ENCODE peak calls at places on chromosome 20, in four cellular contexts. X is Panc1, F is coronary artery, U is RWPE1. W is an unnamed sample.

GRCh38 chr20:63564036-63564810 is 9.8 kb downstream of the HELZ2 start:
- DNase-seq in X (no peak), F (no peak), U (no peak), W (no peak)

GRCh38 chr20:7716286-7716972 is 223.8 kb downstream of the HAO1 start:
- DNase-seq in X (no peak), F (no peak), U (no peak), W (no peak)

GRCh38 chr20:9068232-9068781 is 580 bp upstream of the PLCB4 start:
- DNase-seq in X (no peak), F (peak), U (peak), W (no peak)

GRCh38 chr20:2692886-2693285 is 306 bp downstream of the EBF4 start:
- DNase-seq in X (no peak), F (no peak), U (no peak), W (no peak)

GRCh38 chr20:9515761-9516657 is 1.6 kb downstream of the LAMP5 start:
- DNase-seq in X (no peak), F (no peak), U (no peak), W (no peak)

GRCh38 chr20:50172347-50173013 is 18.1 kb upstream of the CEBPB start:
- DNase-seq in X (no peak), F (no peak), U (peak), W (peak)

GRCh38 chr20:35742741-35743523 is 872 bp upstream of the RBM39 start:
- DNase-seq in X (no peak), F (no peak), U (no peak), W (no peak)

GRCh38 chr20:43292221-43292620 is 102.5 kb upstream of the PTPRT start:
- DNase-seq in X (no peak), F (no peak), U (no peak), W (no peak)

GRCh38 chr20:19952392-19952791 is 64.8 kb upstream of the NAA20 start:
- DNase-seq in X (no peak), F (no peak), U (no peak), W (no peak)

GRCh38 chr20:63544241-63544957 is 3.1 kb downstream of the SRMS start:
- DNase-seq in X (no peak), F (no peak), U (no peak), W (no peak)

GRCh38 chr20:50366270-50367103 is 143.7 kb upstream of the PTPN1 start:
- DNase-seq in X (no peak), F (no peak), U (peak), W (peak)

GRCh38 chr20:13231031-13231752 is 10.1 kb downstream of the ISM1 start:
- DNase-seq in X (no peak), F (no peak), U (peak), W (peak)

DNA sequence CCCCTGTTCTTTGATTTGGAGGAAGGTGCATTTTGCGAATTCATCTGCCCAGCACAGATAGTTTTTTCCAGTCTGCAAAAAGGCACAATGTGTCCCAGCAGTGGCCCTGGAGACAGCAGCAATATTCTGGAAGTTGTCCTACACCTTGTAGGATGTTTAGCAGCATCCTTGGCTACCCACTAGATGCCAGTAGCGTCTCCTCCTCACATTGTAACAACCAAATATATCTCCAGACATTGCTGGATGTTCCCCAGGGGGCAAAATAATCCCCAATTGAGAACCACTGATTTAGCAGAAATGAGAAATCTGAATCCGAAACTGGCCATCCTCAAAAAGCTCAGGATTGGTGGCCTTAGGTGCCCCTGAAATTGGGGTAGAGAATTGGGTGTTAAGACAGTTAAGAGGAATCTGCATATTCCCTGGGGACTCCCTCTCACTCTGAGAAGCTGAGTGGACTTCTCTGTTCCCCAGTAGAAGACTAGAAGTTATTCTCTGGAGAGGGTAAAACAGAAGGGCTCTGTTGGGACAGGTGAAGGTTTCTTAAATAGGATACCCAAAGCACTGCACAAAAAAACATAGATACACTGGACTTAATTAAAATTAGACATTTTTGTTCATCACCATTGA is 12.1 kb downstream of the SUN5 start:
- DNase-seq in X (no peak), F (no peak), U (no peak), W (no peak)
- TF ChIP-seq CTCF in X (no peak), F (no peak), U (no peak), W (no peak)

GRCh38 chr20:44948107-44948506 is 12.1 kb downstream of the TOMM34 start:
- DNase-seq in X (no peak), F (no peak), U (no peak), W (no peak)

GRCh38 chr20:44945261-44945660 is 14.9 kb downstream of the TOMM34 start:
- DNase-seq in X (no peak), F (no peak), U (no peak), W (no peak)

GRCh38 chr20:44950368-44950767 is 9.8 kb downstream of the TOMM34 start:
- DNase-seq in X (no peak), F (no peak), U (no peak), W (no peak)

GRCh38 chr20:44946266-44946852 is 13.8 kb downstream of the TOMM34 start:
- DNase-seq in X (no peak), F (no peak), U (no peak), W (no peak)

GRCh38 chr20:44948513-44948912 is 11.7 kb downstream of the TOMM34 start:
- DNase-seq in X (no peak), F (no peak), U (no peak), W (no peak)
- TF ChIP-seq CTCF in X (no peak), F (no peak), U (no peak), W (no peak)

GRCh38 chr20:3752386-3752759 is 15.2 kb downstream of the ADISSP start:
- DNase-seq in X (no peak), F (no peak), U (no peak), W (no peak)

GRCh38 chr20:3751664-3752385 is 15.7 kb downstream of the ADISSP start:
- DNase-seq in X (no peak), F (no peak), U (peak), W (peak)

GRCh38 chr20:3753098-3753497 is 14.5 kb downstream of the ADISSP start:
- DNase-seq in X (no peak), F (no peak), U (no peak), W (peak)

GRCh38 chr20:3749689-3750639 is 17.5 kb downstream of the HSPA12B start:
- DNase-seq in X (no peak), F (no peak), U (peak), W (peak)

GRCh38 chr20:3751284-3751663 is 16.3 kb downstream of the ADISSP start:
- DNase-seq in X (no peak), F (no peak), U (no peak), W (no peak)
- TF ChIP-seq CTCF in X (peak), F (no peak), U (no peak), W (no peak)

DNA sequence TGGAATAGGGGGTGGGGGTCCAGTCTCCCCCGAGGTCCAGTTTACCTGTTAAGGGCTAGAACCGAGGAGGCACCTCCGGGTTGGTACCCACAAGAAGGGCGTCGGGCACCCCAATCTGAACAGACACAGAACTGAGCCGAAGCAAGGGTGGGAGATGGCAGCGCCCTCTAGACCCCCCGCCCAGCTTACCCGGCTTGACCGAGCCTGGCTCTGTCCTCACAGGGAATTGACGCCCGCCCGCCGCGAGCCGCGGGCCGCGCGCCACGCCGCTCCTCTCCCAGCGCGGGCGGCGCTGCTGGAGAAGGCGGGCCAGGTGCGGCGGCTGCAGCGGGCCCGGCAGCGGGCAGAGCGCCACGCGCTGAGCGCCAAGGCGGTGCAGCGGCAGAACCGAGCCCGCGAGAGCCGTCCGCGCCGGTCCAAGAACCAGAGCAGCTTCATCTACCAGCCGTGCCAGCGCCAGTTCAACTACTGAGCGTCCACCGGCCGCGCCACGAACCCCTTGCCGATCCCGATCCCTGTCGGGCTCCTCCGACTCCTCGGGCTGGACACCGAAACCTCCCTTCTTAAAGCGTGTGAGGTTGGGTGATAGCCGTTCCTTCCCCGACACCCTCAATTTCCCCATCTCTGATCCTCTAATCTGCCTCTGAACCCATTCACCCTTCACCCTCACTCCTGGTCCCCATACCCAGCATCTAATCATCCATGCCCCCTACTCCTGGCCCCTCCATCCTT is 5.9 kb downstream of the TP53INP2 start:
- DNase-seq in X (no peak), F (peak), U (peak), W (peak)
- TF ChIP-seq CTCF in X (peak), F (no peak), U (peak), W (no peak)

GRCh38 chr20:51678041-51678697 is 90.0 kb downstream of the ATP9A start:
- DNase-seq in X (no peak), F (no peak), U (no peak), W (no peak)
- TF ChIP-seq CTCF in X (no peak), F (no peak), U (no peak), W (no peak)

GRCh38 chr20:38227578-38228360 is 32.8 kb downstream of the KIAA1755 start:
- DNase-seq in X (no peak), F (no peak), U (no peak), W (no peak)
- TF ChIP-seq CTCF in X (no peak), F (no peak), U (no peak), W (no peak)

W was measured in activated CD8-positive, alpha-beta T cell treated with anti-CD3 and anti-CD28 coated beads for 36 hours.